ENCODE peak calls at places on chromosomes 12 and 14, in four cellular contexts. L is CD8-positive, alpha-beta T cell; B is ureter; R is pancreas. Q is an unnamed sample.

GRCh38 chr12:115823635-115824034 is 453.9 kb downstream of the MED13L start:
- DNase-seq in L (no peak), B (no peak), R (no peak), Q (no peak)

GRCh38 chr12:102806110-102806509 is 110.9 kb downstream of the PAH start:
- DNase-seq in L (no peak), B (no peak), R (no peak), Q (no peak)

GRCh38 chr12:29533815-29534489 is 36.5 kb upstream of the OVCH1 start:
- DNase-seq in L (no peak), B (no peak), R (no peak), Q (no peak)

GRCh38 chr12:55647027-55647426 is 10.3 kb downstream of the OR10P1 start:
- DNase-seq in L (no peak), B (no peak), R (no peak), Q (no peak)

GRCh38 chr12:3607039-3607719 is 116.2 kb downstream of the PRMT8 start:
- DNase-seq in L (no peak), B (no peak), R (no peak), Q (no peak)

GRCh38 chr14:102663031-102663430 is 70.6 kb downstream of the RCOR1 start:
- DNase-seq in L (no peak), B (no peak), R (no peak), Q (no peak)

GRCh38 chr14:76955575-76956252 is 72.8 kb downstream of the IRF2BPL start:
- DNase-seq in L (peak; percentile 36), B (no peak), R (no peak), Q (peak; percentile 40)

GRCh38 chr12:6532051-6532926 is 2.0 kb upstream of the GAPDH start:
- DNase-seq in L (peak; percentile 69), B (peak; percentile 76), R (no peak), Q (peak; percentile 75)

GRCh38 chr14:90288646-90289355 is 32.4 kb downstream of the PSMC1 start:
- DNase-seq in L (no peak), B (no peak), R (no peak), Q (no peak)

GRCh38 chr14:23009483-23009938 is 432 bp downstream of the C14orf93 start:
- DNase-seq in L (no peak), B (no peak), R (no peak), Q (no peak)

GRCh38 chr14:34733245-34733644 is 18.9 kb upstream of the CFL2 start:
- DNase-seq in L (no peak), B (no peak), R (no peak), Q (no peak)

GRCh38 chr12:49200882-49201594 is 12.2 kb upstream of the TUBA1A start:
- DNase-seq in L (no peak), B (no peak), R (no peak), Q (peak; percentile 60)